ENCODE peak calls at places on chromosomes 3 and 15, in five cellular contexts. C is HepG2, Z is spleen, X is A549, A is colonic mucosa. B is an unnamed sample. For H3K9me3, the result is how much of the 10 kb centered on the place peaks cover.

GRCh38 chr3:15796771-15797599 is 794 bp downstream of the ANKRD28 start:
- DNase-seq in C (peak), Z (no peak), A (no peak), X (peak), B (no peak)

GRCh38 chr3:128395500-128396125 is 71.1 kb downstream of the DNAJB8 start:
- DNase-seq in X (no peak), C (no peak), Z (no peak), A (no peak), B (no peak)

GRCh38 chr3:46368569-46368968 is 2.2 kb upstream of the CCR5 start:
- DNase-seq in A (peak), C (no peak), X (peak), Z (peak), B (peak)

GRCh38 chr3:157285966-157286365 is 126.0 kb upstream of the CCNL1 start:
- DNase-seq in C (no peak), A (no peak), Z (no peak), X (no peak), B (no peak)

GRCh38 chr15:99711685-99712084 is 21.6 kb downstream of the LYSMD4 start:
- DNase-seq in A (no peak), Z (no peak), C (no peak), X (no peak), B (no peak)

GRCh38 chr15:42286445-42287029 is 13.3 kb upstream of the TMEM87A start:
- DNase-seq in X (no peak), Z (no peak), A (peak), C (peak), B (no peak)

GRCh38 chr15:81235781-81236507 is 39.3 kb downstream of the IL16 start:
- DNase-seq in X (peak), A (no peak), C (no peak), Z (no peak), B (no peak)

GRCh38 chr15:42371125-42371524 is 11.8 kb downstream of the CAPN3 start:
- DNase-seq in X (peak), A (no peak), C (peak), Z (no peak), B (no peak)

GRCh38 chr3:39569095-39569494 is 101.6 kb downstream of the MOBP start:
- DNase-seq in Z (no peak), C (no peak), A (no peak), X (no peak), B (no peak)

GRCh38 chr15:69926721-69927120 is 171.0 kb downstream of the TLE3 start:
- DNase-seq in X (no peak), A (no peak), Z (no peak), C (no peak), B (no peak)

GRCh38 chr15:69934607-69935006 is 163.1 kb downstream of the TLE3 start:
- DNase-seq in Z (no peak), A (no peak), X (no peak), C (no peak), B (no peak)

GRCh38 chr15:69929905-69930630 is 167.6 kb downstream of the TLE3 start:
- DNase-seq in A (no peak), X (no peak), Z (no peak), C (no peak), B (no peak)

GRCh38 chr15:69930754-69931153 is 167.0 kb downstream of the TLE3 start:
- DNase-seq in Z (no peak), A (no peak), C (no peak), X (no peak), B (no peak)

GRCh38 chr15:69931159-69931558 is 166.6 kb downstream of the TLE3 start:
- DNase-seq in C (no peak), Z (no peak), X (no peak), A (no peak), B (no peak)
- H3K9me3 ChIP-seq in C (under half), Z (under half), X (under half), A (under half), B (under half)

GRCh38 chr3:139388077-139388476 is 1.4 kb downstream of the COPB2 start:
- DNase-seq in X (no peak), A (no peak), C (no peak), Z (no peak), B (no peak)
- H3K4me3 ChIP-seq in X (peak), A (peak), C (peak), Z (peak), B (peak)

GRCh38 chr3:11260460-11260859 is 11.7 kb upstream of the ATG7 start:
- DNase-seq in C (no peak), A (no peak), X (no peak), Z (no peak), B (no peak)
- TF ChIP-seq CTCF in C (no peak), A (no peak), X (no peak), Z (no peak), B (no peak)

GRCh38 chr15:25183581-25184330 is 229.0 kb downstream of the SNRPN start:
- DNase-seq in X (no peak), A (no peak), Z (peak), C (no peak), B (no peak)
- H3K9me3 ChIP-seq in X (under half), A (under half), Z (half or more), C (half or more), B (half or more)

DNA sequence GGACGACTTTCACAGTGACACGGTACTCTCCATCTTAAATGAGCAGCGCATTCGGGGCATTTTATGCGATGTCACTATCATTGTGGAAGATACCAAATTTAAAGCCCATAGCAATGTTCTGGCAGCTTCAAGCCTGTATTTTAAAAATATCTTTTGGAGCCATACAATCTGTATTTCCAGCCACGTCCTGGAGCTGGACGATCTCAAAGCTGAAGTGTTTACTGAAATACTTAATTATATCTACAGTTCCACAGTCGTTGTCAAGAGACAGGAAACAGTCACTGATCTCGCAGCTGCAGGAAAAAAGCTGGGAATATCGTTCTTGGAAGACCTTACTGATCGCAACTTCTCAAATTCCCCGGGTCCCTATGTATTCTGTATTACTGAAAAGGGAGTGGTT is 44.4 kb upstream of the RASA2 start:
- DNase-seq in X (no peak), A (no peak), C (no peak), Z (no peak), B (no peak)
- H3K4me3 ChIP-seq in X (no peak), A (no peak), C (no peak), Z (no peak), B (no peak)